ENCODE peak calls at places on chromosomes 4 and X, in ten cellular contexts. N is amygdala; G is NCI-H1092 treated with DMSO at 0.1 percent for 48 hours; C is CD8-positive, alpha-beta memory T cell; I is H7; O is right cardiac atrium; J is effector memory CD8-positive, alpha-beta T cell; X is T-helper 17 cell; P is stimulated activated CD8-positive, alpha-beta memory T cell treated with anti-CD3 and anti-CD28 coated beads, Interleukin-7, amount 100 ng/mL, for 48 hours; Y is NCI-H524. B is an unnamed sample.

GRCh38 chr4:110483516-110483915 is 7.6 kb downstream of the ENPEP start:
- DNase-seq in N (no peak), P (no peak), O (no peak), J (no peak), I (no peak), C (no peak), G (no peak), Y (no peak), X (no peak), B (no peak)

GRCh38 chr4:181957088-181957487 is 286.1 kb upstream of the TENM3 start:
- DNase-seq in O (no peak), P (no peak), X (no peak), G (no peak), J (no peak), Y (no peak), N (no peak), C (no peak), I (no peak), B (no peak)

GRCh38 chr4:7430368-7430964 is 4.3 kb downstream of the PSAPL1 start:
- DNase-seq in C (no peak), Y (no peak), N (no peak), P (no peak), X (no peak), J (no peak), O (no peak), G (no peak), I (peak; percentile 83), B (no peak)

GRCh38 chr4:189090174-189090814 is 850.4 kb upstream of the FRG1 start:
- DNase-seq in X (no peak), Y (no peak), I (peak; percentile 69), P (no peak), O (no peak), N (no peak), J (no peak), C (no peak), G (peak; percentile 62), B (no peak)

GRCh38 chr4:155961575-155961974 is 7.9 kb upstream of the CTSO start:
- DNase-seq in I (no peak), O (no peak), N (no peak), C (no peak), G (no peak), P (no peak), X (no peak), Y (no peak), J (no peak), B (no peak)

GRCh38 chr4:77922158-77923094 is 59.8 kb downstream of the MRPL1 start:
- DNase-seq in O (no peak), X (no peak), J (no peak), G (no peak), I (no peak), C (no peak), N (no peak), Y (no peak), P (no peak), B (no peak)

GRCh38 chr4:85598936-85599335 is 124.0 kb downstream of the ARHGAP24 start:
- DNase-seq in I (no peak), C (no peak), N (no peak), P (no peak), Y (no peak), X (no peak), G (peak; percentile 56), O (no peak), J (no peak), B (no peak)

GRCh38 chr4:110361921-110362320 is 114.0 kb upstream of the ENPEP start:
- DNase-seq in C (no peak), X (no peak), O (no peak), N (no peak), I (no peak), J (no peak), Y (no peak), P (no peak), G (no peak), B (no peak)

GRCh38 chr4:61540944-61541343 is 340.8 kb downstream of the ADGRL3 start:
- DNase-seq in I (peak; percentile 23), J (no peak), N (no peak), Y (no peak), O (no peak), G (no peak), P (no peak), C (no peak), X (no peak), B (no peak)

GRCh38 chr4:25970241-25970675 is 56.2 kb downstream of the SMIM20 start:
- DNase-seq in J (no peak), C (no peak), G (peak; percentile 5), I (no peak), Y (no peak), N (no peak), O (peak; percentile 61), X (no peak), P (no peak), B (peak; percentile 50)

GRCh38 chr4:80103615-80104014 is 30.6 kb upstream of the ANTXR2 start:
- DNase-seq in P (no peak), N (no peak), X (no peak), J (no peak), G (no peak), C (no peak), O (no peak), Y (no peak), I (no peak), B (no peak)

GRCh38 chrX:78123190-78123589 is 16.3 kb downstream of the TAF9B start:
- DNase-seq in O (no peak), X (no peak), J (no peak), C (no peak), I (no peak), N (no peak), Y (no peak), G (no peak), P (no peak), B (no peak)

GRCh38 chrX:96407043-96407442 is 277.6 kb upstream of the DIAPH2 start:
- DNase-seq in I (no peak), J (no peak), Y (no peak), X (no peak), P (no peak), C (no peak), N (no peak), O (peak; percentile 29), G (no peak), B (no peak)

GRCh38 chr4:118087366-118087765 is 53.1 kb downstream of the NDST3 start:
- DNase-seq in Y (no peak), G (no peak), X (no peak), I (no peak), C (no peak), J (no peak), N (no peak), O (no peak), P (no peak), B (no peak)

GRCh38 chr4:86560447-86560846 is 33.7 kb upstream of the PTPN13 start:
- DNase-seq in I (no peak), C (no peak), G (no peak), Y (no peak), P (no peak), N (no peak), J (no peak), X (no peak), O (no peak), B (no peak)

GRCh38 chr4:91285485-91285884 is 1018.3 kb upstream of the GRID2 start:
- DNase-seq in J (no peak), C (no peak), N (no peak), I (no peak), G (no peak), O (no peak), X (no peak), P (no peak), Y (no peak), B (no peak)

GRCh38 chr4:57249083-57249482 is 138.9 kb upstream of the IGFBP7 start:
- DNase-seq in X (no peak), I (no peak), N (no peak), P (no peak), J (no peak), Y (no peak), O (no peak), C (no peak), G (no peak), B (no peak)

GRCh38 chrX:135112096-135112729 is 8.1 kb downstream of the ETDB start:
- DNase-seq in X (peak; percentile 23), O (no peak), I (no peak), C (peak; percentile 38), Y (no peak), N (no peak), P (no peak), J (peak; percentile 38), G (no peak), B (peak; percentile 37)

GRCh38 chr4:101086801-101087586 is 260.3 kb downstream of the PPP3CA start:
- DNase-seq in X (no peak), G (no peak), N (no peak), C (no peak), Y (no peak), O (no peak), J (no peak), I (peak; percentile 12), P (no peak), B (no peak)

GRCh38 chrX:72045552-72046277 is 86.0 kb downstream of the RTL5 start:
- DNase-seq in C (no peak), P (no peak), O (no peak), X (no peak), J (no peak), G (no peak), I (peak; percentile 72), N (no peak), Y (peak; percentile 85), B (no peak)